ENCODE peak calls at places on chromosome 10, in four cellular contexts. One of them, this sample, is unnamed.

GRCh38 chr10:110209399-110209925 is 2.1 kb downstream of the MXI1 start:
- DNase-seq in neuronal stem cell: peak; percentile 38
- DNase-seq in aorta: peak; percentile 81
- DNase-seq in Panc1: no peak
- DNase-seq in this sample: no peak

GRCh38 chr10:101536800-101537199 is 51.3 kb downstream of the POLL start:
- DNase-seq in Panc1: peak; percentile 12
- DNase-seq in aorta: no peak
- DNase-seq in neuronal stem cell: no peak
- DNase-seq in this sample: no peak

GRCh38 chr10:32952541-32953276 is 5.3 kb downstream of the ITGB1 start:
- DNase-seq in neuronal stem cell: no peak
- DNase-seq in aorta: no peak
- DNase-seq in Panc1: no peak
- DNase-seq in this sample: no peak

GRCh38 chr10:33136271-33136670 is 178.2 kb upstream of the ITGB1 start:
- DNase-seq in aorta: no peak
- DNase-seq in Panc1: no peak
- DNase-seq in neuronal stem cell: no peak
- DNase-seq in this sample: no peak

GRCh38 chr10:109126016-109126415 is 797.3 kb downstream of the XPNPEP1 start:
- DNase-seq in neuronal stem cell: no peak
- DNase-seq in Panc1: no peak
- DNase-seq in aorta: no peak
- DNase-seq in this sample: no peak

GRCh38 chr10:32367793-32368453 is 21.0 kb upstream of the EPC1 start:
- DNase-seq in neuronal stem cell: no peak
- DNase-seq in aorta: peak; percentile 76
- DNase-seq in Panc1: peak; percentile 56
- DNase-seq in this sample: no peak

GRCh38 chr10:28463676-28464395 is 69.1 kb upstream of the WAC start:
- DNase-seq in neuronal stem cell: no peak
- DNase-seq in aorta: no peak
- DNase-seq in Panc1: no peak
- DNase-seq in this sample: no peak

GRCh38 chr10:90363799-90364483 is 493.9 kb downstream of the HTR7 start:
- DNase-seq in Panc1: no peak
- DNase-seq in aorta: no peak
- DNase-seq in neuronal stem cell: no peak
- DNase-seq in this sample: no peak

GRCh38 chr10:30383366-30383765 is 34.3 kb upstream of the MTPAP start:
- DNase-seq in aorta: no peak
- DNase-seq in neuronal stem cell: no peak
- DNase-seq in Panc1: no peak
- DNase-seq in this sample: no peak

GRCh38 chr10:102646610-102647432 is 2.5 kb downstream of the TRIM8 start:
- DNase-seq in neuronal stem cell: no peak
- DNase-seq in Panc1: no peak
- DNase-seq in aorta: peak; percentile 76
- DNase-seq in this sample: no peak

GRCh38 chr10:98338318-98338717 is 70.3 kb upstream of the LOXL4 start:
- DNase-seq in aorta: no peak
- DNase-seq in neuronal stem cell: no peak
- DNase-seq in Panc1: no peak
- DNase-seq in this sample: no peak

GRCh38 chr10:93921338-93921737 is 27.6 kb downstream of the SLC35G1 start:
- DNase-seq in neuronal stem cell: no peak
- DNase-seq in aorta: no peak
- DNase-seq in Panc1: no peak
- DNase-seq in this sample: no peak

GRCh38 chr10:102781921-102782542 is 38.3 kb downstream of the WBP1L start:
- DNase-seq in aorta: no peak
- DNase-seq in neuronal stem cell: no peak
- DNase-seq in Panc1: no peak
- DNase-seq in this sample: no peak

GRCh38 chr10:132728741-132729140 is 57.2 kb downstream of the NKX6-2 start:
- DNase-seq in aorta: no peak
- DNase-seq in Panc1: no peak
- DNase-seq in neuronal stem cell: no peak
- DNase-seq in this sample: no peak

GRCh38 chr10:122379041-122379440 is 4.5 kb downstream of the PLEKHA1 start:
- DNase-seq in neuronal stem cell: no peak
- DNase-seq in aorta: no peak
- DNase-seq in Panc1: no peak
- DNase-seq in this sample: no peak

GRCh38 chr10:77416327-77417135 is 221.1 kb downstream of the KCNMA1 start:
- DNase-seq in aorta: no peak
- DNase-seq in Panc1: peak; percentile 64
- DNase-seq in neuronal stem cell: no peak
- DNase-seq in this sample: no peak

GRCh38 chr10:75401569-75402485 is at the start of gene ZNF503:
- DNase-seq in aorta: peak; percentile 98
- DNase-seq in Panc1: peak; percentile 60
- DNase-seq in neuronal stem cell: peak; percentile 97
- DNase-seq in this sample: peak; percentile 53

GRCh38 chr10:6398419-6398818 is 181.7 kb downstream of the PRKCQ start:
- DNase-seq in neuronal stem cell: no peak
- DNase-seq in Panc1: no peak
- DNase-seq in aorta: no peak
- DNase-seq in this sample: no peak

GRCh38 chr10:120742373-120742772 is 108.8 kb upstream of the WDR11 start:
- DNase-seq in neuronal stem cell: no peak
- DNase-seq in Panc1: no peak
- DNase-seq in aorta: no peak
- DNase-seq in this sample: no peak

GRCh38 chr10:63738410-63738809 is 217.2 kb downstream of the REEP3 start:
- DNase-seq in aorta: no peak
- DNase-seq in neuronal stem cell: no peak
- DNase-seq in Panc1: no peak
- DNase-seq in this sample: no peak

GRCh38 chr10:110010076-110011069 is 2.6 kb downstream of the ADD3 start:
- DNase-seq in neuronal stem cell: no peak
- DNase-seq in aorta: no peak
- DNase-seq in Panc1: no peak
- DNase-seq in this sample: no peak

GRCh38 chr10:23157691-23158369 is 34.3 kb upstream of the PTF1A start:
- DNase-seq in aorta: no peak
- DNase-seq in neuronal stem cell: no peak
- DNase-seq in Panc1: no peak
- DNase-seq in this sample: no peak

GRCh38 chr10:99329238-99329890 is at the start of gene CNNM1:
- DNase-seq in aorta: no peak
- DNase-seq in Panc1: no peak
- DNase-seq in neuronal stem cell: peak; percentile 20
- DNase-seq in this sample: no peak

GRCh38 chr10:112724404-112724991 is 225.5 kb upstream of the TCF7L2 start:
- DNase-seq in neuronal stem cell: no peak
- DNase-seq in Panc1: no peak
- DNase-seq in aorta: no peak
- DNase-seq in this sample: no peak

GRCh38 chr10:58696736-58697135 is 184.1 kb downstream of the BICC1 start:
- DNase-seq in neuronal stem cell: no peak
- DNase-seq in aorta: no peak
- DNase-seq in Panc1: no peak
- DNase-seq in this sample: no peak

GRCh38 chr10:62732841-62733653 is 71.5 kb upstream of the ADO start:
- DNase-seq in neuronal stem cell: no peak
- DNase-seq in aorta: no peak
- DNase-seq in Panc1: peak; percentile 13
- DNase-seq in this sample: no peak

GRCh38 chr10:68249297-68249696 is 17.4 kb upstream of the ATOH7 start:
- DNase-seq in Panc1: no peak
- DNase-seq in neuronal stem cell: no peak
- DNase-seq in aorta: no peak
- DNase-seq in this sample: no peak

GRCh38 chr10:30169342-30169741 is 110.0 kb upstream of the JCAD start:
- DNase-seq in neuronal stem cell: no peak
- DNase-seq in aorta: no peak
- DNase-seq in Panc1: no peak
- DNase-seq in this sample: no peak

GRCh38 chr10:123154943-123155505 is 822 bp downstream of the BUB3 start:
- DNase-seq in Panc1: no peak
- DNase-seq in aorta: no peak
- DNase-seq in neuronal stem cell: no peak
- DNase-seq in this sample: no peak

GRCh38 chr10:106185991-106186390 is 978.5 kb downstream of the SORCS1 start:
- DNase-seq in neuronal stem cell: no peak
- DNase-seq in aorta: no peak
- DNase-seq in Panc1: no peak
- DNase-seq in this sample: no peak

GRCh38 chr10:100939763-100940344 is 27.1 kb downstream of the SLF2 start:
- DNase-seq in aorta: no peak
- DNase-seq in neuronal stem cell: no peak
- DNase-seq in Panc1: no peak
- DNase-seq in this sample: no peak

GRCh38 chr10:23073527-23073926 is 21.9 kb upstream of the MSRB2 start:
- DNase-seq in neuronal stem cell: no peak
- DNase-seq in Panc1: no peak
- DNase-seq in aorta: no peak
- DNase-seq in this sample: no peak

GRCh38 chr10:949446-949845 is 17.9 kb upstream of the LARP4B start:
- DNase-seq in Panc1: no peak
- DNase-seq in aorta: no peak
- DNase-seq in neuronal stem cell: no peak
- DNase-seq in this sample: no peak

GRCh38 chr10:125343118-125343752 is 182.9 kb upstream of the CTBP2 start:
- DNase-seq in Panc1: peak; percentile 10
- DNase-seq in aorta: no peak
- DNase-seq in neuronal stem cell: peak; percentile 3
- DNase-seq in this sample: no peak

GRCh38 chr10:83544049-83544448 is 595.3 kb upstream of the GHITM start:
- DNase-seq in neuronal stem cell: no peak
- DNase-seq in Panc1: no peak
- DNase-seq in aorta: no peak
- DNase-seq in this sample: no peak
- H3K4me1 ChIP-seq in neuronal stem cell: peaks cover 13% of the 10 kb centered on the region
- H3K4me1 ChIP-seq in Panc1: no peaks in the 10 kb centered on the region
- H3K4me1 ChIP-seq in aorta: no peaks in the 10 kb centered on the region
- H3K4me1 ChIP-seq in this sample: no peaks in the 10 kb centered on the region

DNA sequence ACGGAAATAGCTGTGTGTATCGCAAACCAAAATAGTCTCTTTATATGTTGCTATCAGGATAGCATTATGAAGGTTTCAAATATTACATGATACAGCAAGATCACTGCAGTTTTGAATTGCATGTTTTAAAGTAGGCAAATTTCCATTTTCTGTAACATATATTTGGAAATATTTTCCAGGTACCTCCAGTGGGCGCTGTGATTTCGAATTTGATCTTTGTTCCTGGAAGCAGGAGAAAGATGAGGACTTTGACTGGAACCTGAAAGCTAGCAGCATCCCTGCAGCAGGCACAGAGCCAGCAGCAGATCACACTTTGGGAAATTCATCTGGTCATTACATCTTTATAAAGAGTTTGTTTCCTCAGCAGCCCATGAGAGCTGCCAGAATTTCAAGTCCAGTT is 299.0 kb downstream of the MALRD1 start:
- DNase-seq in Panc1: no peak
- DNase-seq in neuronal stem cell: peak; percentile 2
- DNase-seq in aorta: no peak
- DNase-seq in this sample: no peak
- H3K4me1 ChIP-seq in Panc1: no peaks in the 10 kb centered on the region
- H3K4me1 ChIP-seq in neuronal stem cell: no peaks in the 10 kb centered on the region
- H3K4me1 ChIP-seq in aorta: no peaks in the 10 kb centered on the region
- H3K4me1 ChIP-seq in this sample: no peaks in the 10 kb centered on the region

GRCh38 chr10:79162022-79162421 is 93.3 kb downstream of the ZMIZ1 start:
- DNase-seq in aorta: no peak
- DNase-seq in neuronal stem cell: no peak
- DNase-seq in Panc1: no peak
- DNase-seq in this sample: no peak

GRCh38 chr10:79164075-79164474 is 95.3 kb downstream of the ZMIZ1 start:
- DNase-seq in aorta: no peak
- DNase-seq in neuronal stem cell: no peak
- DNase-seq in Panc1: no peak
- DNase-seq in this sample: no peak

GRCh38 chr10:79161557-79161956 is 92.8 kb downstream of the ZMIZ1 start:
- DNase-seq in neuronal stem cell: no peak
- DNase-seq in Panc1: no peak
- DNase-seq in aorta: no peak
- DNase-seq in this sample: no peak

GRCh38 chr10:79163663-79163970 is 94.9 kb downstream of the ZMIZ1 start:
- DNase-seq in Panc1: no peak
- DNase-seq in aorta: no peak
- DNase-seq in neuronal stem cell: no peak
- DNase-seq in this sample: no peak

DNA sequence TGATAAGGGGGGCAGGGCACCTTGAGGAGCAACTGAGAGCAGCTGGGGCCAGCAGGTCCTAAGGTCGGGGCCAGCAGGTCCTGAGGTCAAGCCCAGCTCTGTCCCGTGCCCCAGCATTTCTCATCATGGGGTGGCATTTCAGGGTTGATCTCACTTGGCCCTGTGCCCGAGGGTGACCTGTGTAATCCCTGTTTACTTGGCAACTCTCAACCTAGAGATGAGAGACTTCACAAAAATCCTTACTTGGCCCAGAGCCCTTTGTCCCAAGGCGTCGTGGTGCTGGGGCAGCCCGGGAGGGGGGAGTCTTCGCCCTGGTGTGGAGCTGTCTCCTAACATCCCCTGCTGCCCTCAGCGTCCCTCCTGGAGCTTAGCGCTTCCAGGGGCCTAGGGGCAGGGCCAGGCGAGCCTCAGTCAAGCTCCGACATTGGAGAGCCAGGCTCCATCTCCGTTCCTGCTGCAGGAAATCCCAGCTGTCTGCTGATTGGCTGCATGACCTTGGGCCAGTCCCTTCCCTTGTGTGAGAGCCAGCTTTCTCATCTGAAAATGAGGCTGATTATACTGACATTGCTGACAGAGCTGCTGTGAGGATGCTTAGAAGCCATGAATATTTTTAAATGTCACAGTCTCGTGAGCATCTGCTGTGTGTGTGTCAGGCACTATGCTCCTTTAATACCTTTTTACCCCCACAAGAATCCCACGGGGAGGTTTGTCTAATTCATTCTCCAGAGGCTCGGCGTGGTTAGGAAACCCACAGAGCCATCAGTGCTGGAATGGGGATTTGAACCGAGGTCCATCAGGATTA is 94.3 kb downstream of the ZMIZ1 start:
- DNase-seq in neuronal stem cell: no peak
- DNase-seq in aorta: no peak
- DNase-seq in Panc1: no peak
- DNase-seq in this sample: no peak
- H3K4me1 ChIP-seq in neuronal stem cell: peaks cover 36% of the 10 kb centered on the region
- H3K4me1 ChIP-seq in aorta: no peaks in the 10 kb centered on the region
- H3K4me1 ChIP-seq in Panc1: peaks cover 42% of the 10 kb centered on the region
- H3K4me1 ChIP-seq in this sample: peaks cover 49% of the 10 kb centered on the region

GRCh38 chr10:69362471-69362954 is 54.2 kb downstream of the TACR2 start:
- DNase-seq in Panc1: no peak
- DNase-seq in neuronal stem cell: no peak
- DNase-seq in aorta: peak; percentile 91
- DNase-seq in this sample: no peak

GRCh38 chr10:69358148-69358795 is 58.4 kb downstream of the TACR2 start:
- DNase-seq in aorta: no peak
- DNase-seq in neuronal stem cell: no peak
- DNase-seq in Panc1: no peak
- DNase-seq in this sample: no peak

GRCh38 chr10:69359089-69360025 is 57.4 kb downstream of the TACR2 start:
- DNase-seq in aorta: no peak
- DNase-seq in Panc1: no peak
- DNase-seq in neuronal stem cell: no peak
- DNase-seq in this sample: no peak

GRCh38 chr10:69361303-69361614 is 55.5 kb downstream of the TACR2 start:
- DNase-seq in aorta: no peak
- DNase-seq in Panc1: no peak
- DNase-seq in neuronal stem cell: no peak
- DNase-seq in this sample: no peak

GRCh38 chr10:69360485-69361302 is 56.0 kb downstream of the TACR2 start:
- DNase-seq in Panc1: no peak
- DNase-seq in neuronal stem cell: no peak
- DNase-seq in aorta: peak; percentile 85
- DNase-seq in this sample: no peak
- H3K4me1 ChIP-seq in Panc1: peaks cover 13% of the 10 kb centered on the region
- H3K4me1 ChIP-seq in neuronal stem cell: no peaks in the 10 kb centered on the region
- H3K4me1 ChIP-seq in aorta: peaks cover 13% of the 10 kb centered on the region
- H3K4me1 ChIP-seq in this sample: peaks cover 46% of the 10 kb centered on the region